ENCODE peak calls at places on chromosomes 16 and 17, in seven cellular contexts. C, W, M, S, B, U and P are unnamed samples.

GRCh38 chr17:43880420-43880991 is 26.8 kb downstream of the MPP2 start:
- DNase-seq in C (no peak), W (peak; percentile 69), M (peak; percentile 74), S (peak; percentile 15), B (peak; percentile 80), U (peak; percentile 85), P (no peak)

GRCh38 chr17:13525876-13526275 is 75.9 kb downstream of the HS3ST3A1 start:
- DNase-seq in C (no peak), W (peak; percentile 6), M (no peak), S (no peak), B (no peak), U (peak; percentile 15), P (no peak)

GRCh38 chr17:50927287-50927686 is 61.1 kb upstream of the TOB1 start:
- DNase-seq in C (no peak), W (no peak), M (no peak), S (no peak), B (peak; percentile 39), U (no peak), P (no peak)

GRCh38 chr17:4479982-4480751 is 18.5 kb upstream of the SPNS2 start:
- DNase-seq in C (no peak), W (no peak), M (no peak), S (no peak), B (no peak), U (no peak), P (no peak)

GRCh38 chr16:3282103-3282746 is 1.1 kb upstream of the ZNF263 start:
- DNase-seq in C (no peak), W (no peak), M (no peak), S (no peak), B (no peak), U (peak; percentile 84), P (no peak)

GRCh38 chr17:1122681-1123396 is 56.9 kb downstream of the ABR start:
- DNase-seq in C (peak; percentile 79), W (peak; percentile 85), M (peak; percentile 91), S (peak; percentile 78), B (peak; percentile 90), U (peak; percentile 87), P (peak; percentile 41)

GRCh38 chr17:1022278-1023024 is 25.5 kb downstream of the TIMM22 start:
- DNase-seq in C (no peak), W (no peak), M (no peak), S (no peak), B (peak; percentile 75), U (no peak), P (no peak)

GRCh38 chr17:41692722-41693521 is 4.2 kb downstream of the EIF1 start:
- DNase-seq in C (no peak), W (no peak), M (no peak), S (peak; percentile 48), B (no peak), U (no peak), P (no peak)

GRCh38 chr17:66290097-66290722 is 12.2 kb upstream of the PRKCA start:
- DNase-seq in C (no peak), W (no peak), M (no peak), S (no peak), B (no peak), U (no peak), P (no peak)

GRCh38 chr17:36123431-36123830 is 19.8 kb downstream of the CCL4 start:
- DNase-seq in C (no peak), W (no peak), M (no peak), S (no peak), B (no peak), U (no peak), P (no peak)

GRCh38 chr17:40310882-40311391 is 2.0 kb downstream of the RARA start:
- DNase-seq in C (peak; percentile 6), W (no peak), M (peak; percentile 54), S (no peak), B (no peak), U (peak; percentile 84), P (no peak)

GRCh38 chr16:3003582-3004270 is 9.0 kb upstream of the CLDN9 start:
- DNase-seq in C (peak; percentile 71), W (peak; percentile 96), M (peak; percentile 100), S (peak; percentile 97), B (peak; percentile 98), U (peak; percentile 99), P (peak; percentile 98)

GRCh38 chr16:20949660-20950059 is 49.1 kb downstream of the LYRM1 start:
- DNase-seq in C (no peak), W (no peak), M (no peak), S (no peak), B (no peak), U (no peak), P (no peak)

GRCh38 chr16:64251742-64252141 is 870.1 kb downstream of the CDH11 start:
- DNase-seq in C (no peak), W (no peak), M (no peak), S (no peak), B (no peak), U (no peak), P (no peak)

GRCh38 chr16:53056528-53056881 is 1.7 kb downstream of the CHD9 start:
- DNase-seq in C (no peak), W (no peak), M (no peak), S (no peak), B (no peak), U (no peak), P (peak; percentile 33)

GRCh38 chr16:525123-525519 is 2.4 kb upstream of the CAPN15 start:
- DNase-seq in C (no peak), W (no peak), M (no peak), S (no peak), B (no peak), U (no peak), P (no peak)

GRCh38 chr17:50170662-50171370 is 5.0 kb downstream of the SGCA start:
- DNase-seq in C (no peak), W (no peak), M (peak; percentile 77), S (no peak), B (peak; percentile 71), U (no peak), P (no peak)

GRCh38 chr17:21375757-21376584 is at the start of gene KCNJ12:
- DNase-seq in C (no peak), W (no peak), M (no peak), S (no peak), B (peak; percentile 71), U (no peak), P (no peak)

GRCh38 chr17:77832180-77832560 is 126.3 kb upstream of the TNRC6C start:
- DNase-seq in C (no peak), W (no peak), M (no peak), S (no peak), B (no peak), U (no peak), P (no peak)

GRCh38 chr16:49461517-49461951 is 87.9 kb downstream of the C16orf78 start:
- DNase-seq in C (no peak), W (no peak), M (no peak), S (no peak), B (peak; percentile 26), U (no peak), P (no peak)

GRCh38 chr16:85274924-85275323 is 162.7 kb upstream of the CIBAR2 start:
- DNase-seq in C (no peak), W (no peak), M (no peak), S (no peak), B (no peak), U (peak; percentile 75), P (no peak)

GRCh38 chr17:68993112-68993511 is 37.9 kb upstream of the ABCA8 start:
- DNase-seq in C (no peak), W (no peak), M (no peak), S (no peak), B (no peak), U (no peak), P (no peak)

GRCh38 chr17:6506679-6507231 is 49.6 kb downstream of the PITPNM3 start:
- DNase-seq in C (no peak), W (no peak), M (no peak), S (no peak), B (no peak), U (no peak), P (no peak)

GRCh38 chr16:76318565-76318964 is 41.4 kb downstream of the CNTNAP4 start:
- DNase-seq in C (no peak), W (no peak), M (no peak), S (no peak), B (no peak), U (no peak), P (no peak)

GRCh38 chr17:65459667-65460415 is 101.6 kb downstream of the AXIN2 start:
- DNase-seq in C (no peak), W (no peak), M (no peak), S (no peak), B (no peak), U (no peak), P (no peak)

GRCh38 chr17:68482576-68483001 is 25.3 kb upstream of the WIPI1 start:
- DNase-seq in C (no peak), W (no peak), M (no peak), S (no peak), B (no peak), U (no peak), P (no peak)

GRCh38 chr16:5709889-5710288 is 612.3 kb upstream of the EEF2KMT start:
- DNase-seq in C (no peak), W (peak; percentile 83), M (no peak), S (no peak), B (no peak), U (no peak), P (no peak)

GRCh38 chr17:48541574-48542113 is 3.3 kb downstream of the HOXB2 start:
- DNase-seq in C (no peak), W (peak; percentile 65), M (peak; percentile 72), S (peak; percentile 52), B (peak; percentile 85), U (no peak), P (no peak)

GRCh38 chr16:72927199-72928088 is 120.5 kb downstream of the ZFHX3 start:
- DNase-seq in C (no peak), W (no peak), M (no peak), S (no peak), B (peak; percentile 66), U (no peak), P (no peak)

GRCh38 chr17:77409282-77410161 is 268.8 kb downstream of the SEC14L1 start:
- DNase-seq in C (peak; percentile 58), W (peak; percentile 52), M (no peak), S (no peak), B (peak; percentile 77), U (no peak), P (no peak)

GRCh38 chr16:71499775-71500364 is 10.7 kb upstream of the ZNF19 start:
- DNase-seq in C (no peak), W (peak; percentile 53), M (peak; percentile 65), S (peak; percentile 57), B (no peak), U (peak; percentile 47), P (no peak)

GRCh38 chr16:5870886-5871715 is 773.5 kb upstream of the EEF2KMT start:
- DNase-seq in C (no peak), W (no peak), M (no peak), S (no peak), B (no peak), U (no peak), P (no peak)

GRCh38 chr16:19517424-19518089 is 4.3 kb downstream of the GDE1 start:
- DNase-seq in C (no peak), W (no peak), M (no peak), S (peak; percentile 3), B (no peak), U (no peak), P (no peak)

GRCh38 chr16:70796301-70796700 is 4.7 kb downstream of the VAC14 start:
- DNase-seq in C (no peak), W (no peak), M (no peak), S (no peak), B (no peak), U (no peak), P (no peak)

GRCh38 chr17:63446981-63447687 is 1.0 kb upstream of the CYB561 start:
- DNase-seq in C (no peak), W (no peak), M (no peak), S (peak; percentile 13), B (no peak), U (no peak), P (peak; percentile 93)